ENCODE peak calls at places on chromosomes 3 and 15, in four cellular contexts. R is CD4-positive, alpha-beta memory T cell; T is keratinocyte; Q is HepG2. E is an unnamed sample.

GRCh38 chr3:185688808-185689207 is 102.7 kb downstream of the SENP2 start:
- DNase-seq in T (peak; percentile 97), R (no peak), Q (peak; percentile 35), E (no peak)

GRCh38 chr3:12629560-12629959 is 34.4 kb downstream of the RAF1 start:
- DNase-seq in R (no peak), Q (no peak), T (no peak), E (no peak)

GRCh38 chr3:131712662-131713061 is 209.9 kb upstream of the MRPL3 start:
- DNase-seq in Q (no peak), T (no peak), R (no peak), E (no peak)

GRCh38 chr3:190862209-190863118 is at the start of gene GMNC:
- DNase-seq in Q (peak; percentile 38), T (no peak), R (peak; percentile 7), E (peak; percentile 59)

GRCh38 chr3:192339214-192339613 is 388.1 kb downstream of the FGF12 start:
- DNase-seq in T (no peak), Q (no peak), R (no peak), E (peak; percentile 4)

GRCh38 chr3:112351823-112352222 is 18.9 kb downstream of the CD200 start:
- DNase-seq in R (no peak), T (no peak), Q (no peak), E (no peak)

GRCh38 chr15:79091204-79091867 is 756 bp upstream of the RASGRF1 start:
- DNase-seq in Q (no peak), T (no peak), R (no peak), E (peak; percentile 83)

GRCh38 chr15:77596821-77597803 is 35.6 kb downstream of the LINGO1 start:
- DNase-seq in Q (no peak), R (no peak), T (no peak), E (no peak)

GRCh38 chr3:38603731-38604131 is 45.8 kb downstream of the SCN5A start:
- DNase-seq in T (no peak), Q (no peak), R (no peak), E (no peak)

GRCh38 chr3:101141135-101141534 is 147.9 kb upstream of the ABI3BP start:
- DNase-seq in R (no peak), T (no peak), Q (no peak), E (no peak)

GRCh38 chr3:12046406-12046805 is 42.2 kb downstream of the SYN2 start:
- DNase-seq in T (no peak), R (no peak), Q (no peak), E (peak; percentile 24)

GRCh38 chr3:183008303-183008702 is 28.0 kb upstream of the DCUN1D1 start:
- DNase-seq in R (no peak), T (no peak), Q (no peak), E (no peak)

GRCh38 chr3:12496453-12496761 is 12.1 kb downstream of the TSEN2 start:
- DNase-seq in T (no peak), R (no peak), Q (peak; percentile 69), E (no peak)

GRCh38 chr15:23483821-23484299 is 36.8 kb upstream of the GOLGA6L2 start:
- DNase-seq in Q (no peak), T (no peak), R (no peak), E (no peak)

GRCh38 chr3:76131396-76132153 is 346.2 kb upstream of the ZNF717 start:
- DNase-seq in Q (no peak), T (no peak), R (no peak), E (no peak)

GRCh38 chr3:13934315-13934714 is 54.4 kb upstream of the WNT7A start:
- DNase-seq in Q (no peak), R (no peak), T (no peak), E (no peak)

GRCh38 chr15:79562538-79563298 is 130.6 kb downstream of the MINAR1 start:
- DNase-seq in T (no peak), R (no peak), Q (no peak), E (no peak)

GRCh38 chr3:148238421-148238821 is 459.3 kb upstream of the AGTR1 start:
- DNase-seq in T (no peak), R (no peak), Q (no peak), E (no peak)

GRCh38 chr3:168048414-168049330 is 47.1 kb downstream of the GOLIM4 start:
- DNase-seq in T (no peak), R (no peak), Q (no peak), E (no peak)

GRCh38 chr3:52721002-52721741 is 15.3 kb downstream of the SPCS1 start:
- DNase-seq in R (peak; percentile 34), Q (no peak), T (no peak), E (no peak)

GRCh38 chr15:95296626-95297025 is 1033.9 kb upstream of the NR2F2 start:
- DNase-seq in T (no peak), Q (no peak), R (no peak), E (no peak)

GRCh38 chr3:54527953-54528352 is 399.9 kb downstream of the LRTM1 start:
- DNase-seq in Q (no peak), T (no peak), R (no peak), E (no peak)

GRCh38 chr3:116863842-116864626 is 154.5 kb downstream of the TUSC7 start:
- DNase-seq in T (no peak), R (no peak), Q (peak; percentile 1), E (peak; percentile 2)

GRCh38 chr3:177835008-177835407 is 637.7 kb upstream of the TBL1XR1 start:
- DNase-seq in R (no peak), Q (no peak), T (peak; percentile 23), E (no peak)

GRCh38 chr3:140416686-140417085 is 261.2 kb upstream of the TRIM42 start:
- DNase-seq in R (no peak), Q (no peak), T (no peak), E (no peak)

GRCh38 chr15:40226739-40227138 is 12.1 kb upstream of the PAK6 start:
- DNase-seq in R (no peak), Q (no peak), T (no peak), E (no peak)

GRCh38 chr3:101072299-101072698 is 79.1 kb upstream of the ABI3BP start:
- DNase-seq in Q (no peak), R (no peak), T (no peak), E (no peak)

DNA sequence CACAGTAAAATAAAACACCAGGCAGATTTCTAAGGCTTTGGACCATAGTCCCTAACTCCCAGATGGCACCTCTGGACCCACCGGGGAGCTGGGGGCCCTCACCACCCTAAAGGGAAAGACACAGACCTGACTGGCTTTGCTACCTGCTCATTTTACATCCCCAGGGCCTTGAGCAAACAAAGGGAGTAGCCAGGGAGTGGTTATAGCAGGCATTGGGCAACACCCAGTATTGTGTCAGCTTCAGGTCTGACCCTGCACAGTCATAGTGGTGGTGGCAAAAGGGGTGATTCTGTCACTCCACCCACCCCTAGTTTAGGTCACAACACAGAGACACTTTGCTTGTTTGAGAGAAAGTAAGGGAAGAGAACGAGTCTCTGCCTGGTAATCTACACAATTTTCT is 352.4 kb downstream of the DIPK2A start:
- DNase-seq in R (no peak), T (no peak), Q (no peak), E (no peak)
- H3K4me3 ChIP-seq in R (no peak overlapping the region), T (no peak overlapping the region), Q (no peak overlapping the region), E (no peak overlapping the region)

GRCh38 chr3:158098834-158099424 is 7.3 kb downstream of the SHOX2 start:
- DNase-seq in T (no peak), Q (no peak), R (peak; percentile 6), E (peak; percentile 34)
- H3K27me3 ChIP-seq in T (peaks cover 93% of the 10 kb centered on the region), Q (peaks cover 43% of the 10 kb centered on the region), R (peaks cover 77% of the 10 kb centered on the region), E (peaks cover 96% of the 10 kb centered on the region)

GRCh38 chr3:70982700-70983140 is 600.8 kb downstream of the FOXP1 start:
- DNase-seq in R (no peak), T (no peak), Q (no peak), E (no peak)
- H3K4me3 ChIP-seq in R (no peak overlapping the region), T (no peak overlapping the region), Q (no peak overlapping the region), E (no peak overlapping the region)

GRCh38 chr3:27716309-27716708 is 5.8 kb downstream of the EOMES start:
- DNase-seq in R (no peak), T (no peak), Q (no peak), E (peak; percentile 23)

GRCh38 chr3:27718459-27718858 is 3.7 kb downstream of the EOMES start:
- DNase-seq in Q (no peak), T (no peak), R (no peak), E (no peak)

GRCh38 chr3:27715863-27716262 is 6.3 kb downstream of the EOMES start:
- DNase-seq in R (no peak), Q (no peak), T (no peak), E (no peak)

GRCh38 chr3:27715454-27715806 is 6.7 kb downstream of the EOMES start:
- DNase-seq in Q (no peak), T (no peak), R (no peak), E (peak; percentile 69)

GRCh38 chr3:27717200-27717852 is 4.8 kb downstream of the EOMES start:
- DNase-seq in R (no peak), T (no peak), Q (no peak), E (peak; percentile 29)
- H3K27me3 ChIP-seq in R (peaks cover 27% of the 10 kb centered on the region), T (peaks cover 30% of the 10 kb centered on the region), Q (peaks cover 79% of the 10 kb centered on the region), E (peaks cover 97% of the 10 kb centered on the region)

GRCh38 chr15:43187544-43188155 is 2.4 kb downstream of the CCNDBP1 start:
- DNase-seq in T (peak; percentile 41), Q (peak; percentile 53), R (peak; percentile 49), E (peak; percentile 38)

GRCh38 chr15:43183270-43183669 is 1.9 kb upstream of the CCNDBP1 start:
- DNase-seq in T (no peak), Q (no peak), R (no peak), E (no peak)

GRCh38 chr15:43185161-43186002 is at the start of gene CCNDBP1:
- DNase-seq in T (peak; percentile 50), R (peak; percentile 86), Q (peak; percentile 88), E (peak; percentile 98)

GRCh38 chr15:43186003-43186353 is 775 bp downstream of the CCNDBP1 start:
- DNase-seq in T (no peak), R (no peak), Q (no peak), E (no peak)

GRCh38 chr15:43184407-43185160 is 619 bp upstream of the CCNDBP1 start:
- DNase-seq in Q (no peak), R (no peak), T (no peak), E (no peak)
- H3K4me3 ChIP-seq in Q (no peak overlapping the region), R (no peak overlapping the region), T (peak overlapping the region; percentile 54), E (no peak overlapping the region)

DNA sequence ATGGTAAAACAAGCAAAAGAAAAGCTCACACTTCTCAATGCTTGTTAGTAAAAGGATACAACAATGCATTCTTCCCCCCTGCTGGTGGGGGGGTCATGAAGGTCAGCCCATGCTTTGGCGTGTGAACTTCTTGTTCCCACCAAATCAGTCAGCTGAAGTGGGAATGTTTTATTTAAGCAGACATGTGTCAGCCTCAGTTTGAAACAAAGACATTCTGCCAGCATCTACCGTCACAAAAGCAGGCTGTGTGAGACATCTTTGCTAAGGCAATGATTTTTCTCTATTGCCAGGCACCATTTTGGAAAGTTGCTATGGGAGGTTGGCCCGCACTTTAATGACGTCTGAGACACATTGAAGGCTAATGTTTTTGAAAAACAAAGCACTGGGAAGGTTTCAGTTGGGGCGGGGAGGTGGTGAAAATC is 206.6 kb downstream of the TLE3 start:
- DNase-seq in T (no peak), Q (no peak), R (no peak), E (no peak)
- H3K27me3 ChIP-seq in T (peaks cover 47% of the 10 kb centered on the region), Q (peaks cover 14% of the 10 kb centered on the region), R (no peaks in the 10 kb centered on the region), E (no peaks in the 10 kb centered on the region)

GRCh38 chr3:49131576-49131975 is 1.3 kb downstream of the LAMB2 start:
- DNase-seq in Q (no peak), R (no peak), T (no peak), E (no peak)
- H3K4me3 ChIP-seq in Q (peak overlapping the region; percentile 72), R (no peak overlapping the region), T (peak overlapping the region; percentile 69), E (no peak overlapping the region)